ENCODE peak calls at places on chromosomes 11 and 22, in ten cellular contexts. Z is T-helper 2 cell, C is HS-27A, T is AG04449, R is AG04450, V is fibroblast of lung, N is Caki2, P is LHCN-M2, X is glomerular endothelial cell, M is IMR-90. K is an unnamed sample.

GRCh38 chr22:46045459-46046298 is 68.7 kb upstream of the WNT7B start:
- DNase-seq in C (no peak), N (no peak), T (no peak), X (no peak), M (no peak), R (no peak), Z (no peak), P (no peak), V (no peak), K (no peak)

GRCh38 chr11:78542007-78542406 is 32.7 kb downstream of the NARS2 start:
- DNase-seq in X (no peak), P (no peak), N (no peak), R (peak), T (no peak), Z (no peak), V (peak), C (no peak), M (peak), K (no peak)

GRCh38 chr11:125935629-125936199 is 10.1 kb upstream of the VSIG10L2 start:
- DNase-seq in N (no peak), C (no peak), P (no peak), X (no peak), R (no peak), M (no peak), T (no peak), V (no peak), Z (no peak), K (peak)

GRCh38 chr11:129316781-129317180 is 58.9 kb upstream of the BARX2 start:
- DNase-seq in R (no peak), V (no peak), T (no peak), C (no peak), M (no peak), Z (no peak), P (no peak), X (no peak), N (no peak), K (no peak)

GRCh38 chr22:22565991-22566390 is 6.9 kb upstream of the PRAME start:
- DNase-seq in Z (no peak), M (peak), R (no peak), P (peak), T (no peak), X (no peak), N (no peak), C (no peak), V (peak), K (peak)

GRCh38 chr11:45149483-45150056 is 3.1 kb downstream of the PRDM11 start:
- DNase-seq in V (no peak), Z (no peak), C (no peak), R (no peak), N (no peak), P (no peak), X (no peak), M (no peak), T (no peak), K (no peak)

GRCh38 chr11:36092314-36093030 is 148.6 kb downstream of the LDLRAD3 start:
- DNase-seq in M (peak), R (no peak), N (no peak), V (no peak), C (no peak), T (no peak), P (peak), Z (no peak), X (no peak), K (no peak)

GRCh38 chr22:39123811-39124668 is 27.0 kb downstream of the APOBEC3H start:
- DNase-seq in T (no peak), C (no peak), X (no peak), R (no peak), M (no peak), Z (no peak), V (no peak), P (no peak), N (no peak), K (no peak)

GRCh38 chr11:133835258-133836075 is 9.8 kb downstream of the SPATA19 start:
- DNase-seq in Z (peak), V (peak), T (no peak), P (peak), X (peak), M (peak), N (peak), R (no peak), C (no peak), K (peak)

GRCh38 chr11:1126491-1126926 is 31.2 kb upstream of the MUC5AC start:
- DNase-seq in X (no peak), T (no peak), V (no peak), R (no peak), C (no peak), P (no peak), M (no peak), Z (no peak), N (no peak), K (no peak)

GRCh38 chr11:111734383-111735261 is 31.6 kb downstream of the PPP2R1B start:
- DNase-seq in M (no peak), X (no peak), Z (no peak), R (no peak), C (no peak), V (no peak), N (no peak), P (peak), T (no peak), K (peak)

GRCh38 chr11:85827768-85828639 is 17.1 kb upstream of the SYTL2 start:
- DNase-seq in R (peak), Z (no peak), X (peak), V (peak), P (peak), M (peak), C (peak), N (peak), T (peak), K (peak)

GRCh38 chr11:132361011-132361550 is 990.7 kb downstream of the NTM start:
- DNase-seq in N (no peak), X (no peak), V (no peak), Z (no peak), P (no peak), R (no peak), M (no peak), T (no peak), C (no peak), K (no peak)

GRCh38 chr11:128328955-128329551 is 258.3 kb downstream of the ETS1 start:
- DNase-seq in C (no peak), P (no peak), R (no peak), N (no peak), Z (no peak), X (peak), V (no peak), T (no peak), M (no peak), K (peak)

GRCh38 chr22:38564669-38565068 is 5.3 kb downstream of the DMC1 start:
- DNase-seq in Z (no peak), M (peak), T (no peak), V (no peak), P (no peak), C (no peak), R (no peak), N (no peak), X (no peak), K (no peak)

GRCh38 chr11:36288442-36289225 is 590 bp downstream of the COMMD9 start:
- DNase-seq in M (no peak), Z (no peak), V (no peak), R (no peak), X (no peak), C (no peak), T (no peak), P (no peak), N (no peak), K (no peak)

GRCh38 chr11:6812391-6813005 is 13.0 kb upstream of the OR6A2 start:
- DNase-seq in P (peak), X (peak), Z (no peak), V (peak), T (no peak), C (no peak), R (no peak), M (peak), N (peak), K (peak)

GRCh38 chr11:134754196-134754822 is 342.3 kb upstream of the B3GAT1 start:
- DNase-seq in X (no peak), R (no peak), T (no peak), M (no peak), V (no peak), Z (no peak), P (no peak), N (no peak), C (no peak), K (no peak)

GRCh38 chr11:114346709-114347141 is 50.5 kb downstream of the NNMT start:
- DNase-seq in T (no peak), Z (no peak), C (no peak), P (peak), X (no peak), N (no peak), V (no peak), M (no peak), R (no peak), K (peak)

GRCh38 chr11:126317681-126318641 is 14.1 kb downstream of the DCPS start:
- DNase-seq in M (peak), V (peak), X (no peak), P (peak), T (peak), N (peak), Z (no peak), R (no peak), C (no peak), K (peak)

GRCh38 chr22:19448076-19448607 is 631 bp upstream of the C22orf39 start:
- DNase-seq in N (peak), V (peak), P (peak), T (no peak), M (peak), C (peak), R (no peak), Z (no peak), X (no peak), K (peak)

GRCh38 chr11:112619106-112619505 is 342.1 kb upstream of the NCAM1 start:
- DNase-seq in M (no peak), X (no peak), P (no peak), Z (no peak), N (no peak), V (no peak), R (no peak), T (no peak), C (no peak), K (no peak)

GRCh38 chr11:57325735-57326048 is 940 bp upstream of the TNKS1BP1 start:
- DNase-seq in M (no peak), N (no peak), X (no peak), R (no peak), C (no peak), V (no peak), Z (no peak), P (no peak), T (no peak), K (no peak)

GRCh38 chr11:2762451-2762850 is 62.7 kb upstream of the KCNQ1OT1 start:
- DNase-seq in T (no peak), N (no peak), P (no peak), X (no peak), R (no peak), C (no peak), Z (no peak), V (no peak), M (no peak), K (no peak)

GRCh38 chr22:42281284-42281683 is 10.8 kb upstream of the TCF20 start:
- DNase-seq in V (no peak), P (no peak), T (no peak), N (no peak), R (no peak), X (no peak), M (no peak), Z (no peak), C (no peak), K (no peak)

GRCh38 chr11:47724041-47724729 is 9.0 kb upstream of the AGBL2 start:
- DNase-seq in N (peak), X (no peak), R (peak), T (no peak), Z (no peak), M (peak), C (no peak), V (peak), P (peak), K (peak)

GRCh38 chr22:27747396-27748256 is 53.9 kb downstream of the MN1 start:
- DNase-seq in V (no peak), Z (no peak), R (no peak), M (no peak), P (no peak), T (no peak), C (no peak), X (no peak), N (no peak), K (no peak)

GRCh38 chr11:125941606-125942275 is 4.1 kb upstream of the VSIG10L2 start:
- DNase-seq in Z (peak), M (peak), V (peak), T (no peak), C (no peak), N (no peak), P (peak), X (no peak), R (no peak), K (peak)

GRCh38 chr11:125464266-125464662 is 31.8 kb downstream of the FEZ1 start:
- DNase-seq in V (peak), Z (no peak), X (no peak), M (peak), C (no peak), T (no peak), N (peak), P (no peak), R (no peak), K (peak)

GRCh38 chr22:37206118-37206840 is 6.0 kb downstream of the SSTR3 start:
- DNase-seq in T (no peak), Z (no peak), R (no peak), C (no peak), M (no peak), X (no peak), N (no peak), V (no peak), P (no peak), K (no peak)

GRCh38 chr22:23850136-23850611 is 7.5 kb upstream of the SLC2A11 start:
- DNase-seq in N (no peak), P (no peak), M (no peak), R (no peak), T (no peak), Z (no peak), X (no peak), C (no peak), V (no peak), K (no peak)

GRCh38 chr11:61688368-61689163 is 8.4 kb downstream of the DAGLA start:
- DNase-seq in M (no peak), C (peak), P (peak), V (peak), N (peak), X (no peak), R (no peak), T (no peak), Z (no peak), K (no peak)

GRCh38 chr22:19876314-19876940 is 21.8 kb upstream of the GNB1L start:
- DNase-seq in T (no peak), M (no peak), C (no peak), Z (no peak), N (no peak), P (no peak), R (no peak), X (no peak), V (no peak), K (no peak)

GRCh38 chr11:35746356-35747153 is 84.0 kb downstream of the TRIM44 start:
- DNase-seq in V (no peak), T (peak), X (no peak), P (peak), M (peak), C (no peak), N (no peak), R (no peak), Z (no peak), K (no peak)

GRCh38 chr11:40885257-40885947 is 574.0 kb downstream of the LRRC4C start:
- DNase-seq in X (no peak), C (no peak), V (peak), N (no peak), R (no peak), M (no peak), Z (no peak), P (no peak), T (no peak), K (no peak)

GRCh38 chr11:16791494-16791961 is 53.1 kb downstream of the C11orf58 start:
- DNase-seq in C (peak), X (peak), M (peak), Z (no peak), R (peak), V (peak), N (peak), P (peak), T (peak), K (peak)

GRCh38 chr11:115860246-115860645 is 356.0 kb upstream of the CADM1 start:
- DNase-seq in R (no peak), Z (no peak), C (no peak), V (peak), P (no peak), M (no peak), N (no peak), T (no peak), X (no peak), K (no peak)

K was measured in RPMI7951.